ENCODE peak calls at places on chromosomes 16 and 17, in eight cellular contexts. S is heart right ventricle; B is HFF-Myc; A is GM19239; J is CD4-positive, alpha-beta T cell; Q is midbrain; R is astrocyte of the spinal cord; W is T-cell. N is an unnamed sample.
A peak's percentile ranks its signal among the peaks of the same experiment; 100 is the strongest.

GRCh38 chr17:78868391-78868790 is 27.8 kb upstream of the USP36 start:
- DNase-seq in B (peak; percentile 83), W (no peak), S (no peak), R (peak; percentile 82), J (no peak), Q (no peak), A (no peak), N (peak; percentile 73)

GRCh38 chr17:21303441-21304065 is 19.0 kb downstream of the MAP2K3 start:
- DNase-seq in J (no peak), W (no peak), A (no peak), R (no peak), B (no peak), Q (no peak), S (no peak), N (no peak)

GRCh38 chr16:49055824-49056545 is 225.7 kb downstream of the CBLN1 start:
- DNase-seq in B (no peak), W (no peak), Q (no peak), R (no peak), S (no peak), J (no peak), A (no peak), N (no peak)

GRCh38 chr17:57898487-57899311 is 48.9 kb upstream of the MRPS23 start:
- DNase-seq in B (no peak), W (no peak), R (peak; percentile 71), J (no peak), S (peak; percentile 78), A (no peak), Q (peak; percentile 76), N (peak; percentile 55)

GRCh38 chr17:57534863-57535651 is 210.0 kb downstream of the CCDC182 start:
- DNase-seq in Q (no peak), J (no peak), W (no peak), R (no peak), S (no peak), B (no peak), A (no peak), N (no peak)

GRCh38 chr17:7403043-7403901 is 625 bp downstream of the TMEM256 start:
- DNase-seq in R (no peak), S (peak; percentile 74), B (no peak), A (no peak), J (no peak), W (no peak), Q (no peak), N (no peak)

GRCh38 chr17:41049110-41049509 is 2.0 kb upstream of the KRTAP2-1 start:
- DNase-seq in W (no peak), S (no peak), J (no peak), Q (no peak), A (no peak), B (no peak), R (peak; percentile 74), N (peak; percentile 93)

GRCh38 chr17:9408381-9408780 is 167.2 kb downstream of the STX8 start:
- DNase-seq in Q (no peak), B (no peak), J (no peak), S (no peak), W (no peak), A (no peak), R (peak; percentile 77), N (peak; percentile 6)

GRCh38 chr17:78852709-78853111 is 12.1 kb upstream of the USP36 start:
- DNase-seq in B (no peak), W (no peak), A (no peak), R (no peak), J (no peak), S (no peak), Q (no peak), N (no peak)

GRCh38 chr17:81365601-81366585 is 29.4 kb upstream of the BAHCC1 start:
- DNase-seq in Q (no peak), R (peak; percentile 81), A (no peak), W (no peak), J (no peak), S (no peak), B (no peak), N (no peak)

GRCh38 chr17:17075037-17075755 is 32.9 kb downstream of the MPRIP start:
- DNase-seq in W (no peak), B (peak; percentile 68), A (no peak), Q (no peak), S (peak; percentile 72), R (peak; percentile 75), J (peak; percentile 7), N (peak; percentile 38)

GRCh38 chr17:45284176-45285140 is 22.6 kb upstream of the SPATA32 start:
- DNase-seq in R (no peak), A (no peak), B (no peak), W (no peak), S (peak; percentile 65), Q (no peak), J (peak; percentile 17), N (no peak)

N was measured in HFFc6.